ENCODE peak calls at places on chromosome 16, in seven cellular contexts. One of them, this sample, is unnamed.

GRCh38 chr16:24098896-24099295 is 157.2 kb upstream of the CACNG3 start:
- DNase-seq in HTR-8/SVneo: no peak
- DNase-seq in GM12865: no peak
- DNase-seq in head of caudate nucleus: no peak
- DNase-seq in AG09309: no peak
- DNase-seq in 8988T: no peak
- DNase-seq in uterus: no peak
- DNase-seq in this sample: no peak

GRCh38 chr16:5490499-5490898 is 392.9 kb upstream of the EEF2KMT start:
- DNase-seq in HTR-8/SVneo: no peak
- DNase-seq in AG09309: no peak
- DNase-seq in GM12865: peak
- DNase-seq in head of caudate nucleus: peak
- DNase-seq in 8988T: no peak
- DNase-seq in uterus: no peak
- DNase-seq in this sample: peak

GRCh38 chr16:48087639-48088038 is 68.2 kb downstream of the ABCC12 start:
- DNase-seq in 8988T: no peak
- DNase-seq in AG09309: no peak
- DNase-seq in GM12865: no peak
- DNase-seq in HTR-8/SVneo: no peak
- DNase-seq in head of caudate nucleus: no peak
- DNase-seq in uterus: no peak
- DNase-seq in this sample: no peak

GRCh38 chr16:30773826-30774225 is 11.7 kb downstream of the RNF40 start:
- DNase-seq in 8988T: no peak
- DNase-seq in HTR-8/SVneo: no peak
- DNase-seq in AG09309: no peak
- DNase-seq in GM12865: peak
- DNase-seq in uterus: no peak
- DNase-seq in head of caudate nucleus: no peak
- DNase-seq in this sample: no peak

GRCh38 chr16:79932564-79932963 is 332.0 kb upstream of the MAF start:
- DNase-seq in AG09309: no peak
- DNase-seq in 8988T: no peak
- DNase-seq in head of caudate nucleus: no peak
- DNase-seq in GM12865: no peak
- DNase-seq in HTR-8/SVneo: no peak
- DNase-seq in uterus: no peak
- DNase-seq in this sample: no peak

GRCh38 chr16:15650019-15650697 is at the start of gene NDE1:
- DNase-seq in HTR-8/SVneo: peak
- DNase-seq in GM12865: peak
- DNase-seq in uterus: peak
- DNase-seq in 8988T: peak
- DNase-seq in head of caudate nucleus: peak
- DNase-seq in AG09309: peak
- DNase-seq in this sample: peak

GRCh38 chr16:85327731-85328664 is 215.7 kb upstream of the CIBAR2 start:
- DNase-seq in HTR-8/SVneo: no peak
- DNase-seq in 8988T: no peak
- DNase-seq in head of caudate nucleus: peak
- DNase-seq in GM12865: no peak
- DNase-seq in AG09309: no peak
- DNase-seq in uterus: no peak
- DNase-seq in this sample: no peak

GRCh38 chr16:65249768-65250167 is 127.9 kb upstream of the CDH11 start:
- DNase-seq in AG09309: no peak
- DNase-seq in 8988T: no peak
- DNase-seq in HTR-8/SVneo: no peak
- DNase-seq in uterus: peak
- DNase-seq in head of caudate nucleus: no peak
- DNase-seq in GM12865: no peak
- DNase-seq in this sample: no peak

This sample was measured in RPMI8226.